ENCODE peak calls at places on chromosomes 13 and 19, in nine cellular contexts. Q is NB4, G is GM12864, F is fibroblast of pulmonary artery, U is cardiac muscle cell, R is breast epithelium, J is psoas muscle, O is mammary epithelial cell, B is right atrium auricular region. L is an unnamed sample.

GRCh38 chr19:15829786-15830185 is 14.3 kb upstream of the OR10H1 start:
- DNase-seq in Q (no peak), G (no peak), F (no peak), U (no peak), R (no peak), J (no peak), O (no peak), B (no peak), L (no peak)

GRCh38 chr13:79528356-79528755 is 47.4 kb downstream of the NDFIP2 start:
- DNase-seq in Q (no peak), G (no peak), F (no peak), U (no peak), R (no peak), J (no peak), O (no peak), B (no peak), L (no peak)

GRCh38 chr19:14375055-14375581 is 6.1 kb upstream of the ADGRE5 start:
- DNase-seq in Q (peak), G (no peak), F (no peak), U (no peak), R (peak), J (peak), O (no peak), B (no peak), L (peak)

GRCh38 chr13:34223984-34224383 is 406.0 kb downstream of the RFC3 start:
- DNase-seq in Q (no peak), G (no peak), F (no peak), U (no peak), R (no peak), J (no peak), O (no peak), B (no peak), L (no peak)

GRCh38 chr13:48201044-48201443 is 32.0 kb upstream of the ITM2B start:
- DNase-seq in Q (no peak), G (no peak), F (no peak), U (no peak), R (no peak), J (no peak), O (no peak), B (no peak), L (no peak)

GRCh38 chr13:43116242-43116641 is 92.9 kb downstream of the DNAJC15 start:
- DNase-seq in Q (no peak), G (no peak), F (no peak), U (no peak), R (no peak), J (no peak), O (no peak), B (no peak), L (no peak)

GRCh38 chr19:18847516-18848463 is 16.0 kb downstream of the UPF1 start:
- DNase-seq in Q (no peak), G (no peak), F (peak), U (no peak), R (no peak), J (peak), O (no peak), B (peak), L (no peak)

GRCh38 chr13:59447031-59447430 is 716.7 kb downstream of the DIAPH3 start:
- DNase-seq in Q (no peak), G (no peak), F (no peak), U (no peak), R (no peak), J (no peak), O (no peak), B (no peak), L (no peak)

GRCh38 chr13:77619655-77620054 is 77.8 kb upstream of the SLAIN1 start:
- DNase-seq in Q (no peak), G (no peak), F (no peak), U (no peak), R (no peak), J (no peak), O (no peak), B (no peak), L (no peak)

GRCh38 chr13:101523154-101523669 is 70.7 kb downstream of the ITGBL1 start:
- DNase-seq in Q (no peak), G (no peak), F (no peak), U (no peak), R (peak), J (no peak), O (no peak), B (no peak), L (no peak)

GRCh38 chr13:50365683-50366391 is 350.6 kb downstream of the KCNRG start:
- DNase-seq in Q (peak), G (peak), F (no peak), U (no peak), R (no peak), J (no peak), O (peak), B (no peak), L (no peak)

GRCh38 chr13:28922341-28922740 is 102.2 kb downstream of the MTUS2 start:
- DNase-seq in Q (no peak), G (no peak), F (no peak), U (no peak), R (no peak), J (no peak), O (no peak), B (no peak), L (no peak)

GRCh38 chr13:74040200-74040599 is 94.0 kb downstream of the KLF12 start:
- DNase-seq in Q (peak), G (peak), F (peak), U (peak), R (no peak), J (peak), O (no peak), B (no peak), L (peak)

GRCh38 chr13:100550433-100550832 is 38.2 kb downstream of the GGACT start:
- DNase-seq in Q (no peak), G (no peak), F (peak), U (no peak), R (no peak), J (peak), O (no peak), B (no peak), L (peak)

GRCh38 chr13:85441975-85442374 is 357.2 kb downstream of the SLITRK6 start:
- DNase-seq in Q (no peak), G (no peak), F (no peak), U (no peak), R (no peak), J (no peak), O (no peak), B (no peak), L (no peak)

GRCh38 chr13:64078025-64078424 is 2662.4 kb upstream of the PCDH20 start:
- DNase-seq in Q (no peak), G (no peak), F (no peak), U (no peak), R (no peak), J (no peak), O (no peak), B (no peak), L (no peak)

GRCh38 chr13:31408927-31409326 is 209.2 kb downstream of the B3GLCT start:
- DNase-seq in Q (no peak), G (no peak), F (no peak), U (no peak), R (no peak), J (no peak), O (no peak), B (no peak), L (no peak)

GRCh38 chr19:30082611-30083010 is 140.6 kb downstream of the URI1 start:
- DNase-seq in Q (no peak), G (no peak), F (no peak), U (no peak), R (no peak), J (no peak), O (no peak), B (no peak), L (no peak)

GRCh38 chr13:60398438-60398891 is 1.4 kb downstream of the TDRD3 start:
- DNase-seq in Q (peak), G (no peak), F (no peak), U (no peak), R (no peak), J (no peak), O (no peak), B (no peak), L (no peak)

GRCh38 chr13:26442541-26442940 is 114.9 kb upstream of the WASF3 start:
- DNase-seq in Q (no peak), G (no peak), F (peak), U (no peak), R (no peak), J (no peak), O (no peak), B (no peak), L (no peak)

GRCh38 chr19:3983936-3984583 is 1.2 kb downstream of the EEF2 start:
- DNase-seq in Q (peak), G (no peak), F (peak), U (no peak), R (peak), J (peak), O (peak), B (no peak), L (no peak)

GRCh38 chr13:29594310-29594709 is 1.2 kb downstream of the SLC7A1 start:
- DNase-seq in Q (no peak), G (peak), F (peak), U (peak), R (peak), J (no peak), O (peak), B (peak), L (no peak)

GRCh38 chr19:47512183-47512947 is 2.5 kb downstream of the NAPA start:
- DNase-seq in Q (peak), G (no peak), F (peak), U (no peak), R (peak), J (no peak), O (no peak), B (no peak), L (no peak)

GRCh38 chr13:73168226-73168992 is 109.6 kb downstream of the KLF5 start:
- DNase-seq in Q (no peak), G (no peak), F (peak), U (no peak), R (no peak), J (no peak), O (peak), B (no peak), L (no peak)

GRCh38 chr13:80814541-80814940 is 473.6 kb upstream of the SPRY2 start:
- DNase-seq in Q (no peak), G (no peak), F (peak), U (no peak), R (no peak), J (no peak), O (no peak), B (no peak), L (no peak)

GRCh38 chr19:31118926-31119325 is 230.3 kb downstream of the TSHZ3 start:
- DNase-seq in Q (no peak), G (no peak), F (no peak), U (peak), R (no peak), J (no peak), O (no peak), B (no peak), L (no peak)

GRCh38 chr19:3942790-3943409 is 10.0 kb downstream of the NMRK2 start:
- DNase-seq in Q (peak), G (no peak), F (no peak), U (no peak), R (no peak), J (peak), O (no peak), B (no peak), L (no peak)

GRCh38 chr19:7942981-7943443 is 454 bp downstream of the TIMM44 start:
- DNase-seq in Q (no peak), G (no peak), F (peak), U (no peak), R (no peak), J (no peak), O (peak), B (no peak), L (no peak)

GRCh38 chr13:51942189-51942588 is 69.1 kb downstream of the ATP7B start:
- DNase-seq in Q (no peak), G (no peak), F (no peak), U (no peak), R (no peak), J (no peak), O (peak), B (no peak), L (no peak)

GRCh38 chr19:29302002-29302928 is 89.3 kb upstream of the UQCRFS1 start:
- DNase-seq in Q (no peak), G (no peak), F (no peak), U (no peak), R (no peak), J (no peak), O (no peak), B (no peak), L (no peak)

GRCh38 chr19:38514812-38515633 is 81.5 kb downstream of the RYR1 start:
- DNase-seq in Q (peak), G (no peak), F (peak), U (peak), R (peak), J (peak), O (peak), B (peak), L (peak)

GRCh38 chr13:29987340-29987739 is 136.9 kb upstream of the UBL3 start:
- DNase-seq in Q (no peak), G (no peak), F (no peak), U (no peak), R (no peak), J (no peak), O (no peak), B (no peak), L (no peak)

GRCh38 chr13:73388586-73388985 is 329.8 kb downstream of the KLF5 start:
- DNase-seq in Q (no peak), G (no peak), F (no peak), U (no peak), R (no peak), J (no peak), O (no peak), B (no peak), L (no peak)

GRCh38 chr13:24308068-24308445 is 1.3 kb upstream of the C1QTNF9 start:
- DNase-seq in Q (no peak), G (no peak), F (no peak), U (no peak), R (no peak), J (no peak), O (no peak), B (no peak), L (no peak)

GRCh38 chr13:40440990-40441820 is 225.2 kb downstream of the FOXO1 start:
- DNase-seq in Q (no peak), G (no peak), F (peak), U (peak), R (peak), J (peak), O (peak), B (peak), L (peak)

GRCh38 chr13:40994581-40995230 is 24.4 kb downstream of the ELF1 start:
- DNase-seq in Q (no peak), G (no peak), F (no peak), U (no peak), R (no peak), J (no peak), O (peak), B (no peak), L (no peak)

DNA sequence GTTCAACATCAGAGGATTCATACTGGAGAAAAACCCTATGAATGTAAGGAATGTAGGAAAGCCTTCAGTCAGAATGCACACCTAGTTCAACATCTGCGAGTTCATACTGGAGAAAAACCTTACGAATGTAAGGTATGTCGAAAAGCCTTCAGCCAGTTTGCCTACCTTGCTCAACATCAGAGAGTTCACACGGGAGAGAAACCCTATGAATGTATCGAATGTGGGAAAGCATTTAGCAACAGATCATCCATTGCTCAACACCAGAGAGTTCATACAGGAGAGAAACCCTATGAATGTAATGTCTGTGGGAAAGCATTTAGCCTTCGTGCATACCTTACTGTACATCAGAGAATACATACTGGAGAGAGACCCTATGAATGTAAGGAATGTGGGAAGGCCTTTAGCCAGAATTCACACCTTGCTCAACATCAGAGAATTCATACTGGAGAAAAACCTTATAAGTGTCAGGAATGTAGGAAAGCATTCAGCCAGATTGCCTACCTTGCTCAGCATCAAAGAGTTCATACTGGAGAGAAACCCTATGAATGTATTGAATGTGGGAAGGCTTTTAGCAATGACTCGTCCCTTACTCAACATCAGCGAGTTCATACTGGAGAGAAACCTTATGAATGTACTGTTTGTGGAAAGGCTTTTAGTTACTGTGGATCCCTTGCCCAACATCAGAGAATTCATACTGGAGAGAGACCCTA is 15.4 kb downstream of the ZNF570 start:
- DNase-seq in Q (no peak), G (no peak), F (no peak), U (no peak), R (no peak), J (no peak), O (no peak), B (no peak), L (no peak)
- H3K4me3 ChIP-seq in Q (no peak), G (no peak), F (no peak), U (no peak), R (peak), J (no peak), O (no peak), B (no peak), L (no peak)

DNA sequence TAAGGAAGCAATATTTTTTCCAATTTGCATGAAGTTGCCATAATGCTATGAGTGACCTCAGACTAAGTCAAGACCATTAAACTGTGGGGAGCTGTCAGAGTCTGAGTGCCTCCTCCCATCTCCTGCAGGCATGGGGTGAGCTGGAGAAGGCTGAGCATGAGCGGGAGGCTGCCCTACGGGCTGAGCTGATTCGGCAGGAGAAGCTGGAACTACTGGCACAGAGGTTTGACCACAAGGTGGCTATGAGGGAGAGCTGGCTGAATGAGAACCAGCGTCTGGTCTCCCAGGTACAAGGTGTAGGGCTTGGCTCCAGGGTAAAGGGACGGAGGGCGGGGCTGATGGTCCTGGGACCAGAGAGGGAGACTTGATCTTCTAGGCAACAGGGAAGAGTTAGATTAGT is 35.8 kb downstream of the SPTBN4 start:
- DNase-seq in Q (no peak), G (no peak), F (no peak), U (no peak), R (no peak), J (no peak), O (no peak), B (no peak), L (no peak)
- TF ChIP-seq CTCF in Q (no peak), G (peak), F (peak), U (no peak), R (no peak), J (no peak), O (no peak), B (no peak), L (no peak)

GRCh38 chr13:113466321-113466836 is 13.1 kb upstream of the ADPRHL1 start:
- DNase-seq in Q (no peak), G (no peak), F (no peak), U (no peak), R (no peak), J (no peak), O (no peak), B (no peak), L (no peak)

GRCh38 chr13:113468029-113468428 is 14.7 kb upstream of the ADPRHL1 start:
- DNase-seq in Q (no peak), G (no peak), F (no peak), U (no peak), R (no peak), J (no peak), O (no peak), B (no peak), L (no peak)

GRCh38 chr13:113470073-113470472 is 16.8 kb upstream of the ADPRHL1 start:
- DNase-seq in Q (no peak), G (no peak), F (no peak), U (no peak), R (no peak), J (no peak), O (no peak), B (no peak), L (no peak)

GRCh38 chr13:113469582-113469981 is 16.3 kb upstream of the ADPRHL1 start:
- DNase-seq in Q (no peak), G (no peak), F (no peak), U (no peak), R (no peak), J (no peak), O (no peak), B (no peak), L (no peak)

DNA sequence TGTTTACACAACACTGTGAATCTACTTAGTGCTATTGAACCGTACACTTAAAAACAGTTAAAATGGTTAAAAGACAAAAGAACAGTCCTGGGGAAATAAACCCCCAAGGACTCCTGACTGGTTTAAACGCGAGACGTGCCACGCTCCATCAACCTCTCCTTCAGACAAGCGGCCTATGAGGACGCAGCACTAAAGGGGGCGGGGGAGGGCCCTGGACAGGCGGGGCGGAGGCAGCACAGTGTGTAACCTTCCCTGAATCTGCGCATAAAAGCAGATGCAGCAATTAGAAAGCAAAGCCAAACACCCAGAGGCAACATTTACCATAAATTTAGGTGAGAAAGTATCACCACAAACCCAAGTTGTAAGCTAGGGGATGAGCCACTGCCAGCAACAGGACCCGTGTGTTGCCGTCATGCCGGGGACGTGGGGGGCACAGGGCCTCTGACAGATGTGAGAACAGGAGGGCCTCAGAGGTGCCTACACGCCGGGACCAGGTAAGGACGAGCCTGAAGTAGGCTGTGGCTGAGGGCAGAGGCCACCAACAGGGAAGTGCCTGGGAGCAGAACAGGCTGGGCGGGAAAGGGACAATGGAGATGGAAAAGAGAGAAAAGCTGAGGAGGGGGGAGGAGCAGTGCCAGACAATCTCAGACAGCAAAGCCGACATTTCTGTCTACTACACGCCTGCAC is 15.3 kb upstream of the ADPRHL1 start:
- DNase-seq in Q (no peak), G (no peak), F (no peak), U (no peak), R (no peak), J (no peak), O (no peak), B (no peak), L (no peak)
- H3K4me3 ChIP-seq in Q (no peak), G (no peak), F (no peak), U (no peak), R (no peak), J (no peak), O (no peak), B (no peak), L (no peak)

GRCh38 chr19:10309423-10309822 is at the start of gene ZGLP1:
- DNase-seq in Q (no peak), G (no peak), F (no peak), U (no peak), R (no peak), J (no peak), O (no peak), B (no peak), L (no peak)

GRCh38 chr19:10306327-10306726 is 3.3 kb downstream of the ZGLP1 start:
- DNase-seq in Q (no peak), G (no peak), F (no peak), U (no peak), R (no peak), J (no peak), O (no peak), B (no peak), L (no peak)

GRCh38 chr19:10299545-10300458 is 9.8 kb downstream of the ZGLP1 start:
- DNase-seq in Q (peak), G (no peak), F (no peak), U (no peak), R (no peak), J (no peak), O (no peak), B (no peak), L (no peak)

DNA sequence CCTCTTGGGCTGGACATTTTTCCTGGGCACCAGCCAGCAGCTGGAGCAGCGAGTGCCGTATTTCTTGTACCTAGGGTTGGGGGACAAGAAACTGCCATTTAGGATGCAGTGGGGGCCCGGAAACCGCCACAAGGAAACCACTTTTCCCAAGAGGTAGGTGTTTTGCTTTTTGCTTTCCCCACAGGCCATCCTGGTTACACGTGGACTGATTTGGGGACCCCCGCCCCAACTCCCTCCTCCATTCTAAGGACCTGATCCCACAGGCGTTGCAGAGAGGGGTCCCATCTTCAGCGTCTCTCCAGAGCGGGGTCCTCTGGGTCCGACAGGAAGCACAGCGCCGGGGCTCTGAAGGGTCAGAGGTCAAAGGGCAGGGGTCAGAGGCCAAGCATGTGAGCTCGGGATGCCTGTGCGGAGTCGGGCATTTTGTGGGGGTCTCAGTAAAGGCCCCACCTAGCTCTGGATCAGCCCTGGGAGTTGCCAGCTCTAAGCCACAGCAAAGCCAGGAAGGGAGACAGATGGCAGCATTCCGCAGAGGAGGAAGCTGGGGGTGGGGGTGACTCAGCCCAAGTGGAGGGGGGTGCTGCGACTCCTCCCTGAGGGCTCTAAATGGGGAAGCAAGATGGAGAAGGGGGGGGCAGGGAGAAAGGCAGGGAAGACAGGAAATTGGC is 4.3 kb downstream of the ZGLP1 start:
- DNase-seq in Q (peak), G (no peak), F (no peak), U (no peak), R (no peak), J (peak), O (no peak), B (no peak), L (no peak)
- TF ChIP-seq CTCF in Q (peak), G (no peak), F (no peak), U (no peak), R (no peak), J (no peak), O (no peak), B (no peak), L (no peak)

L was measured in heart right ventricle.